ENCODE peak calls at places on chromosome 9, in nine cellular contexts. E is stimulated activated CD8-positive, alpha-beta memory T cell treated with anti-CD3 and anti-CD28 coated beads, Interleukin-4, amount 100 ng/mL, for 1 hour; V is RCC 7860; P is activated naive CD8-positive, alpha-beta T cell treated with anti-CD3 and anti-CD28 coated beads, Interleukin-2, amount 50 U/mL, for 24 hours; M is naive B cell; Q is COR-L47; N is hippocampal formation; J is PC-3; L is ACHN. S is an unnamed sample.
A peak's percentile ranks its signal among the peaks of the same experiment; 100 is the strongest.

GRCh38 chr9:129558551-129559505 is 62.1 kb downstream of the C9orf50 start:
- DNase-seq in V (peak; percentile 52), M (no peak), L (no peak), P (no peak), J (no peak), N (no peak), Q (no peak), E (no peak), S (no peak)

GRCh38 chr9:111868475-111868874 is 28.1 kb upstream of the UGCG start:
- DNase-seq in P (no peak), E (no peak), N (no peak), V (no peak), J (no peak), Q (no peak), M (no peak), L (no peak), S (no peak)

GRCh38 chr9:87684627-87685204 is 41.2 kb upstream of the CTSL start:
- DNase-seq in Q (no peak), N (peak; percentile 44), P (no peak), V (no peak), L (peak; percentile 38), E (no peak), M (no peak), J (peak; percentile 69), S (no peak)

GRCh38 chr9:84703793-84704192 is 34.3 kb downstream of the NTRK2 start:
- DNase-seq in Q (no peak), M (no peak), V (no peak), L (no peak), J (no peak), N (no peak), E (no peak), P (no peak), S (no peak)

GRCh38 chr9:21056931-21057330 is 20.8 kb downstream of the IFNB1 start:
- DNase-seq in Q (no peak), J (peak; percentile 67), L (no peak), M (no peak), P (no peak), N (no peak), E (no peak), V (peak; percentile 37), S (no peak)

GRCh38 chr9:128636024-128636390 is 20.6 kb downstream of the DYNC2I2 start:
- DNase-seq in E (no peak), L (peak; percentile 79), Q (no peak), N (no peak), P (no peak), M (no peak), V (peak; percentile 68), J (peak; percentile 74), S (no peak)

GRCh38 chr9:77751341-77752091 is 103.4 kb upstream of the GNA14 start:
- DNase-seq in M (peak; percentile 15), P (peak; percentile 17), N (no peak), J (peak; percentile 75), L (peak; percentile 55), Q (peak; percentile 72), V (peak; percentile 52), E (no peak), S (peak; percentile 73)

GRCh38 chr9:88781500-88782391 is 209.5 kb upstream of the S1PR3 start:
- DNase-seq in J (no peak), P (no peak), L (no peak), Q (no peak), M (no peak), E (no peak), V (no peak), N (no peak), S (no peak)

GRCh38 chr9:121944741-121945191 is 148.3 kb downstream of the TTLL11 start:
- DNase-seq in Q (no peak), P (no peak), E (no peak), M (no peak), N (no peak), V (no peak), L (no peak), J (peak; percentile 89), S (peak; percentile 10)

GRCh38 chr9:98775831-98776441 is 20.4 kb downstream of the ANKS6 start:
- DNase-seq in N (no peak), M (peak; percentile 43), L (peak; percentile 76), E (no peak), P (peak; percentile 33), Q (peak; percentile 46), V (no peak), J (peak; percentile 64), S (peak; percentile 32)

GRCh38 chr9:112380771-112381181 is 868 bp downstream of the HSDL2 start:
- DNase-seq in V (peak; percentile 13), J (peak; percentile 14), E (no peak), Q (no peak), L (peak; percentile 17), M (peak; percentile 9), N (no peak), P (no peak), S (no peak)

GRCh38 chr9:127853312-127854168 is 918 bp downstream of the ENG start:
- DNase-seq in Q (no peak), L (no peak), N (no peak), E (no peak), J (no peak), M (no peak), V (no peak), P (no peak), S (no peak)

GRCh38 chr9:32345243-32345642 is 39.2 kb upstream of the ACO1 start:
- DNase-seq in J (no peak), E (no peak), M (no peak), V (no peak), Q (no peak), N (no peak), L (no peak), P (no peak), S (no peak)

GRCh38 chr9:27505744-27506161 is 18.3 kb upstream of the IFNK start:
- DNase-seq in M (no peak), N (no peak), V (no peak), J (peak; percentile 49), P (no peak), L (no peak), Q (no peak), E (no peak), S (no peak)

GRCh38 chr9:137971477-137972138 is 94.0 kb downstream of the CACNA1B start:
- DNase-seq in J (no peak), N (no peak), V (no peak), P (no peak), E (no peak), L (no peak), M (no peak), Q (no peak), S (no peak)

GRCh38 chr9:121607434-121608248 is 43.8 kb upstream of the DAB2IP start:
- DNase-seq in L (no peak), E (no peak), J (peak; percentile 29), V (no peak), M (no peak), P (no peak), N (no peak), Q (no peak), S (no peak)

GRCh38 chr9:9998491-9999287 is 614.1 kb downstream of the PTPRD start:
- DNase-seq in P (no peak), V (no peak), N (no peak), M (no peak), Q (peak; percentile 0), J (peak; percentile 4), L (peak; percentile 19), E (no peak), S (no peak)

S was measured in AG09319.